ENCODE peak calls at places on chromosomes 6 and 20, in eight cellular contexts. One of them, this sample, is unnamed.

GRCh38 chr20:60100780-60101179 is 142.6 kb downstream of the CDH26 start:
- DNase-seq in AG09309: no peak
- DNase-seq in cardiac fibroblast: no peak
- DNase-seq in Panc1: no peak
- DNase-seq in HCT116: no peak
- DNase-seq in AG10803: no peak
- DNase-seq in foreskin fibroblast: no peak
- DNase-seq in HFF-Myc: no peak
- DNase-seq in this sample: no peak

GRCh38 chr6:21595265-21595950 is 1.9 kb downstream of the SOX4 start:
- DNase-seq in AG09309: no peak
- DNase-seq in cardiac fibroblast: peak
- DNase-seq in Panc1: no peak
- DNase-seq in HCT116: no peak
- DNase-seq in AG10803: peak
- DNase-seq in foreskin fibroblast: peak
- DNase-seq in HFF-Myc: no peak
- DNase-seq in this sample: peak

GRCh38 chr20:25543068-25543467 is 42.3 kb downstream of the NINL start:
- DNase-seq in AG09309: no peak
- DNase-seq in cardiac fibroblast: peak
- DNase-seq in Panc1: no peak
- DNase-seq in HCT116: no peak
- DNase-seq in AG10803: peak
- DNase-seq in foreskin fibroblast: peak
- DNase-seq in HFF-Myc: no peak
- DNase-seq in this sample: peak

GRCh38 chr6:73455865-73456629 is 4.0 kb upstream of the CGAS start:
- DNase-seq in AG09309: peak
- DNase-seq in cardiac fibroblast: peak
- DNase-seq in Panc1: no peak
- DNase-seq in HCT116: no peak
- DNase-seq in AG10803: no peak
- DNase-seq in foreskin fibroblast: peak
- DNase-seq in HFF-Myc: no peak
- DNase-seq in this sample: peak

GRCh38 chr6:96816182-96816888 is 20.9 kb downstream of the GPR63 start:
- DNase-seq in AG09309: no peak
- DNase-seq in cardiac fibroblast: peak
- DNase-seq in Panc1: no peak
- DNase-seq in HCT116: no peak
- DNase-seq in AG10803: no peak
- DNase-seq in foreskin fibroblast: no peak
- DNase-seq in HFF-Myc: no peak
- DNase-seq in this sample: peak

GRCh38 chr20:62837790-62838458 is 21.1 kb downstream of the COL9A3 start:
- DNase-seq in AG09309: no peak
- DNase-seq in cardiac fibroblast: no peak
- DNase-seq in Panc1: no peak
- DNase-seq in HCT116: no peak
- DNase-seq in AG10803: peak
- DNase-seq in foreskin fibroblast: peak
- DNase-seq in HFF-Myc: peak
- DNase-seq in this sample: peak

GRCh38 chr6:152503541-152503940 is 133.6 kb downstream of the SYNE1 start:
- DNase-seq in AG09309: no peak
- DNase-seq in cardiac fibroblast: peak
- DNase-seq in Panc1: no peak
- DNase-seq in HCT116: no peak
- DNase-seq in AG10803: peak
- DNase-seq in foreskin fibroblast: peak
- DNase-seq in HFF-Myc: no peak
- DNase-seq in this sample: peak

GRCh38 chr20:62860391-62860923 is 1.2 kb downstream of the TCFL5 start:
- DNase-seq in AG09309: no peak
- DNase-seq in cardiac fibroblast: peak
- DNase-seq in Panc1: no peak
- DNase-seq in HCT116: no peak
- DNase-seq in AG10803: peak
- DNase-seq in foreskin fibroblast: peak
- DNase-seq in HFF-Myc: no peak
- DNase-seq in this sample: peak

GRCh38 chr6:50093116-50093937 is 43.6 kb upstream of the DEFB112 start:
- DNase-seq in AG09309: no peak
- DNase-seq in cardiac fibroblast: no peak
- DNase-seq in Panc1: no peak
- DNase-seq in HCT116: no peak
- DNase-seq in AG10803: no peak
- DNase-seq in foreskin fibroblast: no peak
- DNase-seq in HFF-Myc: no peak
- DNase-seq in this sample: no peak

GRCh38 chr6:52263709-52264320 is 19.5 kb upstream of the IL17F start:
- DNase-seq in AG09309: peak
- DNase-seq in cardiac fibroblast: peak
- DNase-seq in Panc1: peak
- DNase-seq in HCT116: no peak
- DNase-seq in AG10803: peak
- DNase-seq in foreskin fibroblast: peak
- DNase-seq in HFF-Myc: no peak
- DNase-seq in this sample: peak

GRCh38 chr6:139919107-139920026 is 544.9 kb upstream of the CITED2 start:
- DNase-seq in AG09309: no peak
- DNase-seq in cardiac fibroblast: no peak
- DNase-seq in Panc1: no peak
- DNase-seq in HCT116: no peak
- DNase-seq in AG10803: no peak
- DNase-seq in foreskin fibroblast: no peak
- DNase-seq in HFF-Myc: no peak
- DNase-seq in this sample: no peak

GRCh38 chr6:88520020-88520338 is 353.8 kb upstream of the CNR1 start:
- DNase-seq in AG09309: no peak
- DNase-seq in cardiac fibroblast: no peak
- DNase-seq in Panc1: no peak
- DNase-seq in HCT116: no peak
- DNase-seq in AG10803: no peak
- DNase-seq in foreskin fibroblast: no peak
- DNase-seq in HFF-Myc: no peak
- DNase-seq in this sample: no peak

GRCh38 chr6:10510592-10511367 is 10.4 kb upstream of the GCNT2 start:
- DNase-seq in AG09309: no peak
- DNase-seq in cardiac fibroblast: peak
- DNase-seq in Panc1: no peak
- DNase-seq in HCT116: peak
- DNase-seq in AG10803: peak
- DNase-seq in foreskin fibroblast: peak
- DNase-seq in HFF-Myc: no peak
- DNase-seq in this sample: peak

GRCh38 chr6:17015551-17016381 is 86.1 kb upstream of the STMND1 start:
- DNase-seq in AG09309: no peak
- DNase-seq in cardiac fibroblast: peak
- DNase-seq in Panc1: no peak
- DNase-seq in HCT116: no peak
- DNase-seq in AG10803: no peak
- DNase-seq in foreskin fibroblast: peak
- DNase-seq in HFF-Myc: no peak
- DNase-seq in this sample: peak

GRCh38 chr6:18579869-18580268 is 192.7 kb downstream of the RNF144B start:
- DNase-seq in AG09309: no peak
- DNase-seq in cardiac fibroblast: no peak
- DNase-seq in Panc1: no peak
- DNase-seq in HCT116: no peak
- DNase-seq in AG10803: peak
- DNase-seq in foreskin fibroblast: no peak
- DNase-seq in HFF-Myc: no peak
- DNase-seq in this sample: no peak

DNA sequence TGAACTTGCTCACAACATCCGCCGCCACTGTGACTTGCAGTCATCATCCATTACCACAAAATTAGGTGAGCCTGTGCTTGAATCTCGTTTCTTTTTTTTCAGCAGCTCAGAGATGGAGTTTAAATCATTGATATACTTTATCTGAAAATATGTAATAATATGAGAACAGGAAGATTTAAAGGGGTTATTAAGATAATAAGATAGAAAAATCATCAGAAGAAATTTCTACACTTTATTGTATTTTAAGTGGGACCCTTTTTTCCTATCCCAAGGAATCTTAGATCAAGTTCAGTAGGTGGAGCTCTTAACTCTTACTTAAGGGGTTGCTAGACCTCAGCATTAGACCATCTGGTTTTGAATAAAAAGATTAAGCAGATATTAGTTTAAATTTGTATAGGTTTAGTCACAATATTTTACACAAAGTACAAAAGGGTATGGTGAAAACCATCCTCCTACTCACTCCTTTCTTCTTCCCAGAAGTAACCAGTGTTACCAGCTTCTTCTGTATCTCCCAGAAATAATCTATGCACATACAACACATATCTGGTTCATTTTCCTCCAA is 9.4 kb upstream of the NCOA7 start:
- DNase-seq in AG09309: no peak
- DNase-seq in cardiac fibroblast: no peak
- DNase-seq in Panc1: no peak
- DNase-seq in HCT116: no peak
- DNase-seq in AG10803: peak
- DNase-seq in foreskin fibroblast: peak
- DNase-seq in HFF-Myc: no peak
- DNase-seq in this sample: peak
- TF ChIP-seq CTCF in AG09309: no peak
- TF ChIP-seq CTCF in cardiac fibroblast: no peak
- TF ChIP-seq CTCF in Panc1: peak
- TF ChIP-seq CTCF in HCT116: no peak
- TF ChIP-seq CTCF in AG10803: peak
- TF ChIP-seq CTCF in foreskin fibroblast: no peak
- TF ChIP-seq CTCF in HFF-Myc: peak
- TF ChIP-seq CTCF in this sample: no peak

DNA sequence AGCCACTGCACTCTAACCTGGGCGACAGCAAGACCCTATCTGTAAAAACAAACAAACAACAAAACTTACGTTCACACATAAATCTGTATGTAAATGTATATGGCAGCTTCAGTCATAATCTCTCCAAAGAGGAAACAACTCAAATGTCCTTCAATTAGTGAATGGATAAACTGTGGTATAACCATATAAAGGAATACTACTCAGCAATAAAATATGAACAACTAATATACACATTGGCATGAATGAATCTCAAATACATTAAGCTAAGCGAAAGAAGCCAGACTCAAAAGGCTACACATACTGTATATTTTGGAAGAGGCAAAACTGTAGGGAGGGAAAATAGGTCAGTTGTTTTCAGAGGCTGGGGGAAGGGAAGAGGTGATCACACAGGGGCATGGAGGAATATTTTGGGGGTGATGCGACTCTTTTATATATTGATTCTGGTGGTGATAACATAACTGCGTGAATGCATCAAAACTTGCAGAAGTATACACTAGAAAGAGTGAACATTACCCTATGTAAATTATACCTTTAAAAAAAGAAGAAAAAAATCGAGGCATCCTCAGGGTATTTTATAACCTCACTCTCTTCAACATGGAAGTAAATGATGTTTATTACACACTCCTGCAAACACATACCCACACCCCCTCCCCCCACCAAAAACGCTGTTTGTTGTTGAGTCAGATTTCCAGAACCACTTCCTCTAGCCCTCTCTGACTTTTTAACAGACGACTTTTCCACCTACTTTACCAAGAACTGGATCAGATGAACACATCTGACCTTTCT is 115.2 kb upstream of the RNF24 start:
- DNase-seq in AG09309: no peak
- DNase-seq in cardiac fibroblast: peak
- DNase-seq in Panc1: peak
- DNase-seq in HCT116: no peak
- DNase-seq in AG10803: peak
- DNase-seq in foreskin fibroblast: peak
- DNase-seq in HFF-Myc: peak
- DNase-seq in this sample: peak
- H3K4me3 ChIP-seq in AG09309: no peak
- H3K4me3 ChIP-seq in cardiac fibroblast: no peak
- H3K4me3 ChIP-seq in Panc1: no peak
- H3K4me3 ChIP-seq in HCT116: no peak
- H3K4me3 ChIP-seq in AG10803: no peak
- H3K4me3 ChIP-seq in foreskin fibroblast: no peak
- H3K4me3 ChIP-seq in HFF-Myc: no peak
- H3K4me3 ChIP-seq in this sample: no peak

DNA sequence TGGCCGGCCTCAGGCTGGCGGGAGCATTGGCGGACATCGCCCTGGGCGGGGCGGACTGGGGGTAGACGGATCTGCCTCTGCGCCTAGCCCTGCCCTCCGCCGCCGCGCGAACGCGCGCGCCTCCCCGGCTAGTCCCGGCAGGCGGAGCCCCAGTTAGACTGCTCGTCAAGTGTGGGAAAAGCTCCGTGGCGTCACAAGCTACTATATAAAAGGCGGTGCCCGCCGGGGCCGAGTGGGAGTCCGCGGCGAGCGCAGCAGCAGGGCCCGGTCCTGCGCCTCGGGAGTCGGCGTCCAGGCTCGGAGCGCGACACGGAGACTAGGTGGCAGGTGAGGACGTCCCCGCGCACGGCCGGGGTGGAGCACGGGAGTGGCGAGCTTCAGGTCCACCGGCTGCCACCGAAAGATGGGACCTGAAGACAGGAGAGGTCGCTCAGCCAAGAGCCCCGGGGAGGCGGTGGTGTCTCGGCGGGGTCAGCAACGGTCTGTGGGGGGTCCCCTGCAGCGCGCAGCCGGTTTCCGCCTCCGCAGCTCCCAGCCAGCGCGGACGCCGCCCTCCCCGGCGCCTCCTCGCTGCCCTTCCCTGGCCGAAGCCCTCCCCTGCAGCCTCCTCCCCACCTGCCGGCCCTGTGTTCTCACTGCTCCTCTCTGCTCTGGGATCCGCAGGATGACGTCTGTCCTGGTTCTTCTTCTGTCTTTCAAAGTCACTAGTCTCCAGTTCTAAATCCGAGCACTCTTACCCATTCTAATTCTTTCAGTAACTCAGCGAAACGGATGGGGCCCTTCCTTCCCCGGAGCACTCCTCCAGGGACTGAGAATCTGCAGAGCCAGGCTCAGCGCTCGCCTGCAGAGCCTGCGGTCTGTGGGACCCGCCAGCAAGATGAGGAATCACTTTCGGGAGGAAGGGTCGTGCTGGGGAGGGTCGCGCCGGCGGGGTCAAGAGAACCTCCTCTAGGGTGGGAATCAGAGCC is 4.3 kb upstream of the RIPK1 start:
- DNase-seq in AG09309: no peak
- DNase-seq in cardiac fibroblast: peak
- DNase-seq in Panc1: no peak
- DNase-seq in HCT116: peak
- DNase-seq in AG10803: peak
- DNase-seq in foreskin fibroblast: peak
- DNase-seq in HFF-Myc: no peak
- DNase-seq in this sample: peak
- TF ChIP-seq CTCF in AG09309: no peak
- TF ChIP-seq CTCF in cardiac fibroblast: no peak
- TF ChIP-seq CTCF in Panc1: no peak
- TF ChIP-seq CTCF in HCT116: no peak
- TF ChIP-seq CTCF in AG10803: peak
- TF ChIP-seq CTCF in foreskin fibroblast: no peak
- TF ChIP-seq CTCF in HFF-Myc: no peak
- TF ChIP-seq CTCF in this sample: no peak

GRCh38 chr6:35811699-35811995 is 6.5 kb downstream of the LHFPL5 start:
- DNase-seq in AG09309: no peak
- DNase-seq in cardiac fibroblast: no peak
- DNase-seq in Panc1: no peak
- DNase-seq in HCT116: no peak
- DNase-seq in AG10803: no peak
- DNase-seq in foreskin fibroblast: no peak
- DNase-seq in HFF-Myc: no peak
- DNase-seq in this sample: no peak

GRCh38 chr6:35817515-35817914 is 12.4 kb downstream of the LHFPL5 start:
- DNase-seq in AG09309: no peak
- DNase-seq in cardiac fibroblast: no peak
- DNase-seq in Panc1: no peak
- DNase-seq in HCT116: no peak
- DNase-seq in AG10803: no peak
- DNase-seq in foreskin fibroblast: no peak
- DNase-seq in HFF-Myc: no peak
- DNase-seq in this sample: no peak
- H3K4me3 ChIP-seq in AG09309: no peak
- H3K4me3 ChIP-seq in cardiac fibroblast: no peak
- H3K4me3 ChIP-seq in Panc1: no peak
- H3K4me3 ChIP-seq in HCT116: no peak
- H3K4me3 ChIP-seq in AG10803: no peak
- H3K4me3 ChIP-seq in foreskin fibroblast: no peak
- H3K4me3 ChIP-seq in HFF-Myc: no peak
- H3K4me3 ChIP-seq in this sample: no peak